ENCODE peak calls at places on chromosomes 5 and 9, in ten cellular contexts. U is breast epithelium; H is cardiac muscle cell; C is sigmoid colon; I is pancreas; L is ovary; N is heart left ventricle; Y is suprapubic skin; M is IMR-90; W is CD4-positive, alpha-beta T cell. R is an unnamed sample.

GRCh38 chr5:7629559-7629958 is 221.4 kb downstream of the CFAP90 start:
- DNase-seq in U (no peak), Y (no peak), W (no peak), H (no peak), N (no peak), C (no peak), M (no peak), L (no peak), I (no peak), R (no peak)

GRCh38 chr9:101311759-101312420 is 72.9 kb downstream of the BAAT start:
- DNase-seq in L (no peak), M (peak), U (no peak), N (no peak), Y (no peak), C (no peak), H (peak), W (no peak), I (no peak), R (no peak)

GRCh38 chr9:137694236-137694959 is 75.6 kb downstream of the EHMT1 start:
- DNase-seq in M (no peak), Y (no peak), I (no peak), N (no peak), L (no peak), U (no peak), C (no peak), W (no peak), H (no peak), R (no peak)

GRCh38 chr9:38018230-38018963 is 50.6 kb downstream of the SHB start:
- DNase-seq in M (no peak), I (no peak), U (no peak), H (no peak), Y (no peak), W (no peak), N (no peak), C (no peak), L (no peak), R (no peak)

GRCh38 chr9:77433675-77434445 is 214.3 kb downstream of the GNA14 start:
- DNase-seq in U (no peak), L (peak), C (peak), H (peak), I (peak), M (peak), W (peak), Y (no peak), N (peak), R (no peak)

GRCh38 chr5:112419596-112420110 is 576 bp upstream of the EPB41L4A start:
- DNase-seq in C (peak), M (no peak), I (peak), N (peak), Y (peak), W (no peak), L (peak), U (peak), H (peak), R (peak)

GRCh38 chr5:94125107-94125506 is 383.7 kb upstream of the POU5F2 start:
- DNase-seq in N (no peak), C (no peak), W (no peak), L (no peak), Y (no peak), M (no peak), U (no peak), I (no peak), H (no peak), R (no peak)

GRCh38 chr5:65261499-65261898 is 220.2 kb downstream of the ADAMTS6 start:
- DNase-seq in U (no peak), N (no peak), I (no peak), L (no peak), H (peak), Y (no peak), C (no peak), M (no peak), W (no peak), R (no peak)

GRCh38 chr5:82272957-82273356 is 5.2 kb downstream of the RPS23 start:
- DNase-seq in U (no peak), I (no peak), W (no peak), C (no peak), N (no peak), M (no peak), L (no peak), Y (no peak), H (no peak), R (no peak)

GRCh38 chr5:149133795-149134777 is 7.2 kb upstream of the ABLIM3 start:
- DNase-seq in M (peak), N (peak), U (no peak), W (no peak), L (no peak), H (peak), I (no peak), C (no peak), Y (no peak), R (no peak)

GRCh38 chr9:70013598-70014196 is 30.0 kb upstream of the MAMDC2 start:
- DNase-seq in C (peak), H (peak), M (peak), I (no peak), L (no peak), Y (no peak), W (no peak), U (no peak), N (no peak), R (no peak)

GRCh38 chr5:32387176-32387575 is 57.4 kb downstream of the ZFR start:
- DNase-seq in C (no peak), Y (no peak), H (peak), N (no peak), W (no peak), L (no peak), I (no peak), M (no peak), U (no peak), R (no peak)

GRCh38 chr5:149869266-149869875 is 75.2 kb downstream of the PDE6A start:
- DNase-seq in H (no peak), W (no peak), U (no peak), Y (peak), L (no peak), N (no peak), C (no peak), M (no peak), I (no peak), R (no peak)

GRCh38 chr5:32767948-32768427 is 56.9 kb downstream of the NPR3 start:
- DNase-seq in C (no peak), Y (no peak), I (no peak), U (no peak), L (no peak), N (no peak), M (peak), H (peak), W (no peak), R (no peak)

GRCh38 chr5:57174128-57174849 is 430 bp downstream of the GPBP1 start:
- DNase-seq in C (peak), H (peak), N (no peak), I (no peak), U (peak), L (no peak), Y (no peak), W (no peak), M (no peak), R (peak)

DNA sequence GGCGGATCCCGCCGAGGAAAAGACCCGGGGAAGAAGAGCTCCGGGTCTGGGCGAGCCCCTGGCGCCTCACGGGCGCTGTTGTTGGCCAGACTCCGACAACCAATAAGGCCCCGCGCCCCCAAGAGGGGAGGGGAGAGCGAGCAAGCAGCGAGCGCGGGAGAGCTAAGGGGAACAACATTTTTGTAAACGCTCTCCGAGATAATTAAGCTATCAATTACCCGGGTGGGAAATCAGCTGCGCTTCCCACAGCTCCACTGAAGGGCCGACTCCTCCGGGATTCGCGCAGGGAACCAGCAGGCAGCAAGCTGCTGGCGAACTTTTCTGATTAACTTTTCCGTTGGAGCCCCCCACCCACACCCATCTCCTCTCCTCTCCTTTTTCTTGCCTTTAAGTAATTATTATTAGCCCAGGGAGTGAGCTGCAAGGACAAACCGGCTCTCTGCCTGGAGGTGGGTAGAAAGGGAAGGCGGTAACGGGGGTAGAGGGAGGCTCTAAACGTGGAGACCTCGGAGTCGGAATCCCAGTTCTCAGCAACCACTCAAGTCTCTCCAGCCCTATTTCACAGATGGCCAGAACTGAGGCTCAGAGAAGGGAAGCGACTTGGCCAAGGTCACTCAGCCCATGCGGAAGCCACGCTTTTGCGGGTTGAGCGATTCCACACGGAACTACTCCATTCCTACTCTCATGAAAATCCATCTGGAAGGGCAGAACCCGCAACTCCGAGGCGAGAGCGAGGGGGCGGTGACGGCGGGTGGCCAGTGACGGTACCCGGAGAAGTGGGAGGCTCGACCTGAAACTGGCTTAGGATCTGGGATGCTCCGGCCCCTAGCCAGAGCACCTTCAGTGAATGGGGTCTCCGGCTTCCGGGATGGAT is 1.3 kb downstream of the ASTN2 start:
- DNase-seq in N (no peak), W (no peak), H (no peak), U (no peak), Y (no peak), L (no peak), M (no peak), I (no peak), C (no peak), R (no peak)
- TF ChIP-seq CTCF in N (no peak), W (no peak), H (no peak), U (no peak), Y (no peak), L (no peak), M (no peak), I (no peak), C (no peak), R (no peak)

DNA sequence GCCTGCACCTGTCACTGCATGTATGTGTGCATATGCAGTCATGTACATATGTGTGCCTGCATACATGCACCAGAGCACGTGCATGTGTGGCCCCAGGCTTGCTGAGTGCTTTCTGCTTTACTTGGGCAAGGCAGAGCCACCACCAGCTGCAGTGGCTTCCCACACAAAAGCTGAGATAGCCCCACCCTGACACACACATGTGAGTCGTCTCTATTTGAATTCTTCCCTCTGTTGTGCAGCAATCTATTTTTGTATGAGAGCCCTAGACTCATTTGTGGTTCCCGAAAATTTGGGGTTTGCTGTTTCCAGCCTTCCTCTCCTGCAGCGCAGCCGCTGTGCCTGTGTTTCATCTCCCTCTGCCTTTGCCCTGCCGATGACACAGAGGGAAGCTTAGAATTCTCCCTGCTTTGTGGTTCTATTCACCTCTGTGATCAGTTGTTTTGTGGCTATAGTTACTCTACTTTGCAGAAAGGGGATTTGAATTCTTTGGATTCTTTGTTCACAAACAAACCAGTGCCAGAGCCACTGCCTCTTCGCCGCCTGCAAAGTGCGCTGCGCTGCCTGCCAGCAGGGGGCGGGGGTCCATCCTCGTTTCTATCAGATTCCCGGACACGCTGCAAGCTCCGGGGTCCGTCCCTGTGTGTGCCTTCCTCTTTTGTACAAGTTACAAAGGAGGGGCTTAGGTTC is 95.8 kb upstream of the DAP start:
- DNase-seq in U (no peak), H (peak), L (peak), C (no peak), I (peak), M (peak), Y (no peak), W (peak), N (peak), R (no peak)
- H3K27ac ChIP-seq in U (no peak), H (peak), L (no peak), C (no peak), I (no peak), M (peak), Y (no peak), W (no peak), N (no peak), R (no peak)

GRCh38 chr5:59218424-59219045 is 635.7 kb downstream of the RAB3C start:
- DNase-seq in H (peak), Y (no peak), L (no peak), C (no peak), I (no peak), N (no peak), M (peak), W (no peak), U (no peak), R (no peak)
- TF ChIP-seq CTCF in H (peak), Y (no peak), L (no peak), C (peak), I (peak), N (peak), M (peak), W (no peak), U (no peak), R (no peak)

GRCh38 chr5:118984602-118985001 is 3.7 kb downstream of the DTWD2 start:
- DNase-seq in L (no peak), N (no peak), W (no peak), H (peak), U (no peak), Y (no peak), I (no peak), C (no peak), M (peak), R (no peak)

GRCh38 chr5:118990582-118990981 is 2.2 kb upstream of the DTWD2 start:
- DNase-seq in C (no peak), W (no peak), Y (no peak), U (no peak), I (no peak), L (no peak), N (no peak), H (no peak), M (no peak), R (no peak)

GRCh38 chr5:118987988-118988945 is at the start of gene DTWD2:
- DNase-seq in M (peak), L (peak), C (peak), N (peak), Y (peak), U (peak), H (peak), W (peak), I (peak), R (peak)

DNA sequence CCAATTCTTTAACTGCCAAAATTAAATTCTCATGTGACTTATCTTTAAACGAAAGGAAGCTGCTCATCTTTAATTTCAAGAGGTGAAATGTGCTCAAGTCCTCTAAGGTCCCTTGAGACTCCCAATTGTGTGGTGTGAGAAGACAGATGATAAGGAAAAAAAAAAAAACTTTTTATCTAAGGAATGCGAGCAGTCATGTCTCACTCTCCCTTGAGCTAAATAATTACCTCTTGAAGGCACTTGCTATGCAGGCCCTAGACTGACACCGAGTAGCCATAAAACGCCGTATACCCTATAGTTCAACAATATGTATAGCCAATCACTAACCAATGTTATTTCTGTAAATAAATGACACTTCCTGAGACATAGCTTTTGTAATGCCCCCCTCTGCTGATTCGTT is 1.5 kb upstream of the DTWD2 start:
- DNase-seq in W (no peak), I (no peak), C (no peak), L (no peak), H (peak), Y (no peak), M (no peak), U (no peak), N (no peak), R (no peak)
- H3K27ac ChIP-seq in W (no peak), I (no peak), C (no peak), L (no peak), H (peak), Y (no peak), M (no peak), U (no peak), N (no peak), R (no peak)

DNA sequence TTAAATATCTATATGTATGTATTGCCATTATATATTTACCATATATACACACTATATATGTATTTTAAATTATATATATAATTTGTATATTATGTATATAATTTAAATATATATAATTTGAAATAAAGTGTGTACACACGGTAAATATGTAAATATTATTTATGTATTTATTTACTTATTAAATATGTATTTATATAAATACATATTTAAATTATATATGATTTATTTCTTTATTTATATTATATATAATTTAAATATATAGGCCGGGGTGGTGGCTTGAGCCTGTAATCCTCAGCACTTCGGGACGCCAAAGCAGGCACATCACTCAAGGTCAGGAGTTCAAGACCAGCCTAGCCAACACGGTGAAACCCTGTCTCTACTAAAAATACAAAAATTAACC is 31.3 kb upstream of the LHFPL2 start:
- DNase-seq in I (no peak), W (no peak), L (no peak), U (no peak), C (no peak), M (no peak), H (no peak), N (no peak), Y (no peak), R (no peak)
- TF ChIP-seq CTCF in I (no peak), W (no peak), L (no peak), U (no peak), C (no peak), M (no peak), H (no peak), N (no peak), Y (no peak), R (no peak)

GRCh38 chr5:115184780-115185179 is 15.1 kb upstream of the TRIM36 start:
- DNase-seq in H (no peak), L (no peak), I (no peak), U (no peak), Y (no peak), N (no peak), W (no peak), C (no peak), M (peak), R (no peak)

GRCh38 chr5:115181757-115182156 is 12.0 kb upstream of the TRIM36 start:
- DNase-seq in Y (no peak), H (no peak), L (no peak), N (no peak), I (no peak), U (no peak), C (no peak), M (no peak), W (no peak), R (no peak)

GRCh38 chr5:115179068-115179958 is 9.6 kb upstream of the TRIM36 start:
- DNase-seq in Y (no peak), U (no peak), W (no peak), L (peak), I (no peak), H (no peak), N (no peak), M (no peak), C (no peak), R (no peak)

GRCh38 chr5:115179959-115180709 is 10.4 kb upstream of the TRIM36 start:
- DNase-seq in Y (no peak), W (no peak), L (peak), M (peak), C (no peak), I (no peak), H (peak), N (peak), U (no peak), R (no peak)
- H3K27ac ChIP-seq in Y (no peak), W (no peak), L (peak), M (no peak), C (no peak), I (no peak), H (no peak), N (no peak), U (no peak), R (peak)